ENCODE peak calls at places on chromosomes 4 and X, in six cellular contexts. One of them, this sample, is unnamed.

GRCh38 chrX:124217289-124218251 is 114.9 kb upstream of the TEX13D start:
- DNase-seq in suprapubic skin: no peak
- DNase-seq in tibial nerve: no peak
- DNase-seq in HepG2: peak; percentile 66
- DNase-seq in A549: no peak
- DNase-seq in transverse colon: peak; percentile 37
- DNase-seq in this sample: no peak

GRCh38 chrX:53022381-53022780 is 26.2 kb upstream of the GPR173 start:
- DNase-seq in suprapubic skin: no peak
- DNase-seq in transverse colon: no peak
- DNase-seq in A549: no peak
- DNase-seq in tibial nerve: no peak
- DNase-seq in HepG2: no peak
- DNase-seq in this sample: no peak

GRCh38 chr4:87065016-87065415 is 130.2 kb downstream of the AFF1 start:
- DNase-seq in HepG2: no peak
- DNase-seq in transverse colon: no peak
- DNase-seq in A549: no peak
- DNase-seq in suprapubic skin: no peak
- DNase-seq in tibial nerve: no peak
- DNase-seq in this sample: no peak

GRCh38 chrX:129496625-129497024 is 26.7 kb downstream of the SMARCA1 start:
- DNase-seq in suprapubic skin: no peak
- DNase-seq in tibial nerve: no peak
- DNase-seq in A549: no peak
- DNase-seq in transverse colon: no peak
- DNase-seq in HepG2: no peak
- DNase-seq in this sample: no peak

GRCh38 chr4:170139764-170140163 is 50.0 kb upstream of the AADAT start:
- DNase-seq in transverse colon: no peak
- DNase-seq in tibial nerve: no peak
- DNase-seq in suprapubic skin: no peak
- DNase-seq in HepG2: no peak
- DNase-seq in A549: no peak
- DNase-seq in this sample: no peak

GRCh38 chrX:40912576-40912975 is 172.7 kb upstream of the USP9X start:
- DNase-seq in A549: no peak
- DNase-seq in tibial nerve: no peak
- DNase-seq in transverse colon: no peak
- DNase-seq in suprapubic skin: no peak
- DNase-seq in HepG2: no peak
- DNase-seq in this sample: no peak

GRCh38 chr4:186765138-186765537 is 41.5 kb upstream of the FAT1 start:
- DNase-seq in A549: peak; percentile 6
- DNase-seq in transverse colon: peak; percentile 82
- DNase-seq in suprapubic skin: no peak
- DNase-seq in HepG2: peak; percentile 73
- DNase-seq in tibial nerve: peak; percentile 24
- DNase-seq in this sample: no peak

GRCh38 chr4:135236035-135236434 is 1034.4 kb upstream of the PABPC4L start:
- DNase-seq in suprapubic skin: no peak
- DNase-seq in transverse colon: no peak
- DNase-seq in HepG2: no peak
- DNase-seq in A549: no peak
- DNase-seq in tibial nerve: no peak
- DNase-seq in this sample: no peak

GRCh38 chrX:99095965-99096364 is 1314.1 kb downstream of the PCDH19 start:
- DNase-seq in HepG2: no peak
- DNase-seq in suprapubic skin: no peak
- DNase-seq in transverse colon: no peak
- DNase-seq in tibial nerve: no peak
- DNase-seq in A549: no peak
- DNase-seq in this sample: no peak

GRCh38 chrX:111200327-111200726 is 70.0 kb downstream of the CAPN6 start:
- DNase-seq in A549: no peak
- DNase-seq in transverse colon: no peak
- DNase-seq in suprapubic skin: no peak
- DNase-seq in tibial nerve: no peak
- DNase-seq in HepG2: no peak
- DNase-seq in this sample: no peak

GRCh38 chr4:98557497-98557896 is 100.9 kb downstream of the TSPAN5 start:
- DNase-seq in suprapubic skin: no peak
- DNase-seq in transverse colon: no peak
- DNase-seq in HepG2: no peak
- DNase-seq in tibial nerve: no peak
- DNase-seq in A549: no peak
- DNase-seq in this sample: no peak

GRCh38 chr4:128155231-128155855 is 94.2 kb downstream of the LARP1B start:
- DNase-seq in suprapubic skin: no peak
- DNase-seq in tibial nerve: no peak
- DNase-seq in transverse colon: no peak
- DNase-seq in A549: no peak
- DNase-seq in HepG2: no peak
- DNase-seq in this sample: no peak

GRCh38 chr4:78004270-78004669 is 52.9 kb upstream of the FRAS1 start:
- DNase-seq in HepG2: no peak
- DNase-seq in transverse colon: no peak
- DNase-seq in suprapubic skin: no peak
- DNase-seq in A549: no peak
- DNase-seq in tibial nerve: no peak
- DNase-seq in this sample: no peak

GRCh38 chr4:54333657-54334056 is 104.6 kb downstream of the PDGFRA start:
- DNase-seq in HepG2: no peak
- DNase-seq in A549: no peak
- DNase-seq in transverse colon: no peak
- DNase-seq in tibial nerve: no peak
- DNase-seq in suprapubic skin: no peak
- DNase-seq in this sample: no peak

GRCh38 chr4:122602277-122603142 is 18.4 kb downstream of the IL21 start:
- DNase-seq in A549: peak; percentile 9
- DNase-seq in suprapubic skin: no peak
- DNase-seq in transverse colon: no peak
- DNase-seq in HepG2: peak; percentile 36
- DNase-seq in tibial nerve: no peak
- DNase-seq in this sample: no peak

GRCh38 chr4:89836897-89837384 is at the start of gene SNCA:
- DNase-seq in A549: peak; percentile 28
- DNase-seq in HepG2: no peak
- DNase-seq in transverse colon: peak; percentile 33
- DNase-seq in tibial nerve: peak; percentile 28
- DNase-seq in suprapubic skin: peak; percentile 81
- DNase-seq in this sample: peak; percentile 46

GRCh38 chr4:27518876-27519275 is 658.2 kb downstream of the STIM2 start:
- DNase-seq in transverse colon: no peak
- DNase-seq in suprapubic skin: no peak
- DNase-seq in A549: no peak
- DNase-seq in tibial nerve: no peak
- DNase-seq in HepG2: no peak
- DNase-seq in this sample: no peak

GRCh38 chrX:110665223-110665622 is 130.4 kb downstream of the CHRDL1 start:
- DNase-seq in suprapubic skin: no peak
- DNase-seq in HepG2: no peak
- DNase-seq in transverse colon: no peak
- DNase-seq in A549: no peak
- DNase-seq in tibial nerve: no peak
- DNase-seq in this sample: no peak

GRCh38 chrX:154097003-154097596 is 417 bp downstream of the MECP2 start:
- DNase-seq in A549: peak; percentile 77
- DNase-seq in HepG2: peak; percentile 58
- DNase-seq in suprapubic skin: peak; percentile 77
- DNase-seq in transverse colon: peak; percentile 69
- DNase-seq in tibial nerve: peak; percentile 33
- DNase-seq in this sample: peak; percentile 65

DNA sequence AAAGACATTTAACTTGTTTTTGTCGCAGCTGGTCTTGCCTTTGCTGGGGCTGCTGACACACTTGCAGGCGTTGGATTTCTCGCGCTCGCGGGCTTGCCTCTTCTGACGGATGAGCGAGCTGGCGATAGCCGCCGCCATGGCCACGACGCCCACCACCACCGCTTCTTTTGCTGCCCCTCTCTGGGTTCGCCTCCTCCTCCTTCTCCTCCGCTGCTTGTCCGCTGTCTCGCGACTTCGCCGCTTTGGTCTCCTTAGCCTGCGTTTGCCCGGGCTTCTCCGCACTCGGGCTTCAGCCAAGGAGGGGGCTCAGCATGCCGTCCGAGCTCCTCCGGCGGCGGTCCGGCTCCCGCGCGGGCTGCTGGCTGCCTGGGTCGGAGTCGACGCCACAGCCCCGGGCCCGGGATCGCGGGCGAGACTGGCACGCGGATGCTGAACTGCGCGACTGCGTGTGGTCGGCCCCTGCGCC is 618 bp downstream of the FGF13 start:
- DNase-seq in transverse colon: no peak
- DNase-seq in A549: no peak
- DNase-seq in HepG2: no peak
- DNase-seq in suprapubic skin: no peak
- DNase-seq in tibial nerve: no peak
- DNase-seq in this sample: no peak
- H3K4me3 ChIP-seq in transverse colon: peak overlapping the region; percentile 17
- H3K4me3 ChIP-seq in A549: peak overlapping the region; percentile 28
- H3K4me3 ChIP-seq in HepG2: no peak overlapping the region
- H3K4me3 ChIP-seq in suprapubic skin: peak overlapping the region; percentile 50
- H3K4me3 ChIP-seq in tibial nerve: peak overlapping the region; percentile 45
- H3K4me3 ChIP-seq in this sample: peak overlapping the region; percentile 65

GRCh38 chr4:156991161-156991560 is 19.6 kb upstream of the PDGFC start:
- DNase-seq in tibial nerve: no peak
- DNase-seq in HepG2: no peak
- DNase-seq in A549: no peak
- DNase-seq in transverse colon: no peak
- DNase-seq in suprapubic skin: no peak
- DNase-seq in this sample: no peak

GRCh38 chr4:156998500-156999174 is 27.0 kb upstream of the PDGFC start:
- DNase-seq in suprapubic skin: no peak
- DNase-seq in HepG2: no peak
- DNase-seq in tibial nerve: no peak
- DNase-seq in A549: no peak
- DNase-seq in transverse colon: no peak
- DNase-seq in this sample: no peak

DNA sequence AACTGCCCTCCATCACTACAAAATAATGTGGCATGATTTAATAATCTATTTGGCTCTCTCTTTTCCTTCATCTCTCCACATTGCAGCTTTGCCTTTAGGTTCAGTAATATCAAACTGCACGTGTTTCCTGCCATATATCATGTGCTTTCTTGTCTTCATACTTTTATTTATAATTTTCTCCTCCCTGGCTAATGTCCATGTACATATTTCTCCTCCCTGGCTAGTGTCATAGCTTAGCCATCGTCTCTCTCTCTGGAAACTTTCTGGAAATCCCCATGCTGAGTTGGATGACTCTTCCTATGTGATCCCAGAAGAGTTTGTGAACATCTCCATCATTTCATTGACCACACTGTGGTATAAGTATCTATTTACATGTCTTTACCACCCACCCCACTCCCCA is 21.3 kb upstream of the PDGFC start:
- DNase-seq in A549: no peak
- DNase-seq in transverse colon: no peak
- DNase-seq in HepG2: no peak
- DNase-seq in tibial nerve: no peak
- DNase-seq in suprapubic skin: no peak
- DNase-seq in this sample: no peak
- TF ChIP-seq EP300 in A549: no peak
- TF ChIP-seq EP300 in transverse colon: no peak
- TF ChIP-seq EP300 in HepG2: no peak
- TF ChIP-seq EP300 in tibial nerve: no peak
- TF ChIP-seq EP300 in suprapubic skin: no peak
- TF ChIP-seq EP300 in this sample: no peak

GRCh38 chrX:148310402-148311200 is 189.8 kb upstream of the AFF2 start:
- DNase-seq in transverse colon: no peak
- DNase-seq in suprapubic skin: no peak
- DNase-seq in A549: no peak
- DNase-seq in tibial nerve: no peak
- DNase-seq in HepG2: no peak
- DNase-seq in this sample: no peak
- H3K4me1 ChIP-seq in transverse colon: no peaks in the 10 kb centered on the region
- H3K4me1 ChIP-seq in suprapubic skin: no peaks in the 10 kb centered on the region
- H3K4me1 ChIP-seq in A549: no peaks in the 10 kb centered on the region
- H3K4me1 ChIP-seq in tibial nerve: no peaks in the 10 kb centered on the region
- H3K4me1 ChIP-seq in HepG2: no peaks in the 10 kb centered on the region
- H3K4me1 ChIP-seq in this sample: no peaks in the 10 kb centered on the region

GRCh38 chr4:3464911-3465697 is 2.0 kb downstream of the DOK7 start:
- DNase-seq in suprapubic skin: no peak
- DNase-seq in tibial nerve: no peak
- DNase-seq in HepG2: no peak
- DNase-seq in A549: no peak
- DNase-seq in transverse colon: no peak
- DNase-seq in this sample: no peak
- H3K4me3 ChIP-seq in suprapubic skin: no peak overlapping the region
- H3K4me3 ChIP-seq in tibial nerve: no peak overlapping the region
- H3K4me3 ChIP-seq in HepG2: no peak overlapping the region
- H3K4me3 ChIP-seq in A549: no peak overlapping the region
- H3K4me3 ChIP-seq in transverse colon: no peak overlapping the region
- H3K4me3 ChIP-seq in this sample: no peak overlapping the region

DNA sequence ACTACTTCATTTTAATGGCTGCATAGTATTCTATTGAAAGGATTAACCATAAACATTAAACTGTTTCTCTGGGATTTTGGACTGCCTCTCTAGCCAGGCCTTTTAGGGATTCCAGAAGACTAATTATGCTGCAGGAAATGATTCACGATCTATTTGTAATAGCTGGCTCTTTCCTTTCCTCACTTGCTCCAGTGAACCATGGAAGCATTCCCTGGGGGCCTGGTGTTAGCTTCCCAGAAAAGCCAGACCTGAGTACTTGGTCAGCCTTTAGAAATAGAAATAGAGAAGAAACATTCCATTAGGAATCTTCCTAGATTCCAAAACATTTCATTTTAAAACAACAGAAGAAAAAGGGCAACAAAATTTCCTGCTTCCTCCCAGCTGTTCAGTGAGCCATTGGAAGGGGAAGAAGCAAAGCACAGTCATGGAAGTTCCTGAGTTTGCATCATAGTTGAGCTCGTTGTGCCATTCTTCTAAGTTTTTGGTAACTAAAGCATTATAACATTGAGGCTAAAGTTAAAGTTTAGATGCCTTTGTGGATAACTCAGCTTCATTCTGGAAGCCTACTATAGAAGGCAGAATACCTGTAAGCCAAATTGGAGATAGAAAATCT is 83.5 kb downstream of the NPNT start:
- DNase-seq in tibial nerve: no peak
- DNase-seq in A549: no peak
- DNase-seq in transverse colon: no peak
- DNase-seq in suprapubic skin: no peak
- DNase-seq in HepG2: no peak
- DNase-seq in this sample: no peak
- TF ChIP-seq EP300 in tibial nerve: no peak
- TF ChIP-seq EP300 in A549: no peak
- TF ChIP-seq EP300 in transverse colon: no peak
- TF ChIP-seq EP300 in suprapubic skin: no peak
- TF ChIP-seq EP300 in HepG2: no peak
- TF ChIP-seq EP300 in this sample: no peak

This sample was measured in stomach.